ENCODE peak calls at places on chromosomes 12 and 14, in six cellular contexts. Y is choroid plexus epithelial cell, V is gastrocnemius medialis, K is cardiac fibroblast, A is H4, I is GF-D8. W is an unnamed sample.
A peak's percentile ranks its signal among the peaks of the same experiment; 100 is the strongest.

GRCh38 chr14:24437020-24437735 is 5.4 kb downstream of the SDR39U1 start:
- DNase-seq in Y (no peak), V (no peak), K (no peak), A (no peak), I (peak; percentile 15), W (no peak)

GRCh38 chr14:98593361-98593761 is 678.6 kb downstream of the BCL11B start:
- DNase-seq in Y (no peak), V (no peak), K (no peak), A (no peak), I (no peak), W (no peak)

GRCh38 chr12:56941299-56942017 is 7.2 kb upstream of the SDR9C7 start:
- DNase-seq in Y (peak; percentile 84), V (no peak), K (peak; percentile 65), A (peak; percentile 72), I (peak; percentile 39), W (peak; percentile 67)

GRCh38 chr12:77229640-77230442 is 164.5 kb upstream of the E2F7 start:
- DNase-seq in Y (peak; percentile 39), V (no peak), K (peak; percentile 14), A (peak; percentile 12), I (no peak), W (peak; percentile 86)

GRCh38 chr12:122860052-122860853 is 25.0 kb downstream of the HIP1R start:
- DNase-seq in Y (peak; percentile 87), V (peak; percentile 64), K (peak; percentile 86), A (peak; percentile 69), I (no peak), W (peak; percentile 89)

GRCh38 chr12:3743803-3744202 is 9.1 kb downstream of the CRACR2A start:
- DNase-seq in Y (peak; percentile 73), V (no peak), K (peak; percentile 74), A (no peak), I (no peak), W (no peak)

GRCh38 chr12:89179983-89180382 is 172.3 kb downstream of the DUSP6 start:
- DNase-seq in Y (peak; percentile 98), V (peak; percentile 49), K (peak; percentile 97), A (peak; percentile 42), I (peak; percentile 72), W (peak; percentile 94)

GRCh38 chr12:10268037-10268436 is 39.6 kb upstream of the KLRD1 start:
- DNase-seq in Y (no peak), V (no peak), K (no peak), A (no peak), I (no peak), W (no peak)

GRCh38 chr12:79690606-79691298 is at the start of gene PAWR:
- DNase-seq in Y (peak; percentile 78), V (no peak), K (peak; percentile 67), A (peak; percentile 72), I (peak; percentile 53), W (peak; percentile 84)